ENCODE peak calls at places on chromosome 7, in four cellular contexts. One of them, this sample, is unnamed.

GRCh38 chr7:135204876-135205275 is 6.5 kb downstream of the WDR91 start:
- DNase-seq in heart left ventricle: no peak
- DNase-seq in GM23248: no peak
- DNase-seq in MM.1S: no peak
- DNase-seq in this sample: peak; percentile 41

GRCh38 chr7:36607741-36608140 is 116.6 kb downstream of the AOAH start:
- DNase-seq in MM.1S: no peak
- DNase-seq in GM23248: no peak
- DNase-seq in heart left ventricle: no peak
- DNase-seq in this sample: no peak

GRCh38 chr7:56175086-56175760 is 59.0 kb upstream of the NUPR2 start:
- DNase-seq in heart left ventricle: peak; percentile 72
- DNase-seq in GM23248: peak; percentile 13
- DNase-seq in MM.1S: no peak
- DNase-seq in this sample: no peak

GRCh38 chr7:1247527-1248041 is 14.9 kb downstream of the UNCX start:
- DNase-seq in MM.1S: no peak
- DNase-seq in heart left ventricle: peak; percentile 46
- DNase-seq in GM23248: peak; percentile 30
- DNase-seq in this sample: no peak

GRCh38 chr7:40723829-40724228 is 589.0 kb downstream of the SUGCT start:
- DNase-seq in GM23248: no peak
- DNase-seq in heart left ventricle: no peak
- DNase-seq in MM.1S: no peak
- DNase-seq in this sample: no peak

GRCh38 chr7:3042301-3042700 is 1.4 kb downstream of the CARD11 start:
- DNase-seq in GM23248: no peak
- DNase-seq in heart left ventricle: no peak
- DNase-seq in MM.1S: no peak
- DNase-seq in this sample: no peak

GRCh38 chr7:106217089-106217542 is 67.7 kb downstream of the NAMPT start:
- DNase-seq in MM.1S: no peak
- DNase-seq in heart left ventricle: peak; percentile 75
- DNase-seq in GM23248: peak; percentile 65
- DNase-seq in this sample: no peak

GRCh38 chr7:131753620-131754222 is 197.3 kb upstream of the PODXL start:
- DNase-seq in MM.1S: no peak
- DNase-seq in GM23248: peak; percentile 13
- DNase-seq in heart left ventricle: no peak
- DNase-seq in this sample: no peak

GRCh38 chr7:79227035-79227434 is 226.4 kb downstream of the MAGI2 start:
- DNase-seq in GM23248: peak; percentile 8
- DNase-seq in heart left ventricle: no peak
- DNase-seq in MM.1S: no peak
- DNase-seq in this sample: no peak

GRCh38 chr7:147251924-147252323 is 1135.3 kb downstream of the CNTNAP2 start:
- DNase-seq in GM23248: no peak
- DNase-seq in MM.1S: no peak
- DNase-seq in heart left ventricle: no peak
- DNase-seq in this sample: no peak

GRCh38 chr7:138459300-138460175 is 521 bp upstream of the TRIM24 start:
- DNase-seq in heart left ventricle: no peak
- DNase-seq in GM23248: peak; percentile 99
- DNase-seq in MM.1S: peak; percentile 99
- DNase-seq in this sample: peak; percentile 85

GRCh38 chr7:102974366-102975236 is 61.8 kb downstream of the LRRC17 start:
- DNase-seq in heart left ventricle: no peak
- DNase-seq in GM23248: no peak
- DNase-seq in MM.1S: no peak
- DNase-seq in this sample: no peak

GRCh38 chr7:101814081-101814995 is 3.1 kb upstream of the CUX1 start:
- DNase-seq in MM.1S: peak; percentile 78
- DNase-seq in GM23248: peak; percentile 76
- DNase-seq in heart left ventricle: peak; percentile 81
- DNase-seq in this sample: no peak

DNA sequence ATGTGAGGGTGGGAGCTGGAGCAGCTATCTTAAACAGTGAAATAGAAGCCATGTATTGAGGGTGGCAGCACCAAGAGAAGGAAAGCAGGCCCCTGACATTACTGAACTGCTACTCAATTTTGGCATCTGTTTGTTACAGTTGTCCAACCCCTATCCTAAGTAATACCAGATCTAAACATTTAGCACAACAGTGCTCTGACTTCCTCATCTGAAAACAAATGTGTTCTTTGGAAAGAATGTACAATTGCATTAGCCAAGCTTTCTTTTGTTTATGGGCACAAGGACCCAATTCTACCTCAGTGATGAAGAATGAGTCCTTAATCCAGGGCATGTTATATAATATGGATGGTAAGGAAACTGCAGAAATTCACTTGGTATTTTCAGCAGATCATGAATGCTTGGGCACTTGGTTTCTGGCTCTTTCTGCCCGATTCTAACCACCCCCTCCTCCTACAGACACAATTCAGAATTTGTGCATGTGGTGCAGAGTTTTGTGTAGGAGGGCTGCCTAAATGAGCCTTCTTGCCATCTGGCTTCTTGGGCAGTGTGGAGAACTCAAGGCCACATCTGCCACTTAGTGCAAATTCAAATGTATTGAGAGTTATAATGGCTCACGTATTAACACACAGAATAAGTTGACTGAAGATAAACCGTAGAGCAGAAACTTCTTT is 36.9 kb upstream of the KMT2E start:
- DNase-seq in GM23248: no peak
- DNase-seq in MM.1S: no peak
- DNase-seq in heart left ventricle: no peak
- DNase-seq in this sample: no peak
- H3K27ac ChIP-seq in GM23248: no peak overlapping the region
- H3K27ac ChIP-seq in MM.1S: no peak overlapping the region
- H3K27ac ChIP-seq in heart left ventricle: no peak overlapping the region
- H3K27ac ChIP-seq in this sample: no peak overlapping the region

GRCh38 chr7:50184266-50184665 is 91.2 kb upstream of the ZPBP start:
- DNase-seq in GM23248: no peak
- DNase-seq in heart left ventricle: no peak
- DNase-seq in MM.1S: no peak
- DNase-seq in this sample: no peak

GRCh38 chr7:50185951-50186697 is 93.1 kb upstream of the ZPBP start:
- DNase-seq in heart left ventricle: no peak
- DNase-seq in MM.1S: no peak
- DNase-seq in GM23248: no peak
- DNase-seq in this sample: no peak

GRCh38 chr7:50190772-50191171 is 97.7 kb upstream of the ZPBP start:
- DNase-seq in heart left ventricle: no peak
- DNase-seq in MM.1S: no peak
- DNase-seq in GM23248: no peak
- DNase-seq in this sample: no peak

GRCh38 chr7:50182734-50183133 is 89.7 kb upstream of the ZPBP start:
- DNase-seq in heart left ventricle: no peak
- DNase-seq in MM.1S: no peak
- DNase-seq in GM23248: no peak
- DNase-seq in this sample: no peak

GRCh38 chr7:50185188-50185587 is 92.1 kb upstream of the ZPBP start:
- DNase-seq in GM23248: no peak
- DNase-seq in heart left ventricle: no peak
- DNase-seq in MM.1S: no peak
- DNase-seq in this sample: no peak
- H3K27ac ChIP-seq in GM23248: no peak overlapping the region
- H3K27ac ChIP-seq in heart left ventricle: no peak overlapping the region
- H3K27ac ChIP-seq in MM.1S: no peak overlapping the region
- H3K27ac ChIP-seq in this sample: no peak overlapping the region

GRCh38 chr7:33554576-33554975 is 350.8 kb upstream of the BMPER start:
- DNase-seq in heart left ventricle: no peak
- DNase-seq in GM23248: no peak
- DNase-seq in MM.1S: no peak
- DNase-seq in this sample: no peak
- H3K27ac ChIP-seq in heart left ventricle: no peak overlapping the region
- H3K27ac ChIP-seq in GM23248: no peak overlapping the region
- H3K27ac ChIP-seq in MM.1S: no peak overlapping the region
- H3K27ac ChIP-seq in this sample: no peak overlapping the region

GRCh38 chr7:76057103-76057812 is 9.4 kb downstream of the MDH2 start:
- DNase-seq in heart left ventricle: no peak
- DNase-seq in MM.1S: no peak
- DNase-seq in GM23248: no peak
- DNase-seq in this sample: no peak
- H3K27ac ChIP-seq in heart left ventricle: no peak overlapping the region
- H3K27ac ChIP-seq in MM.1S: no peak overlapping the region
- H3K27ac ChIP-seq in GM23248: no peak overlapping the region
- H3K27ac ChIP-seq in this sample: no peak overlapping the region